ENCODE peak calls at places on chromosomes 1 and 21, in five cellular contexts. One of them, this sample, is unnamed.

GRCh38 chr1:8873001-8873400 is 5.5 kb downstream of the ENO1 start:
- DNase-seq in HCT116: no peak
- DNase-seq in H9: no peak
- DNase-seq in uterus: no peak
- DNase-seq in body of pancreas: no peak
- DNase-seq in this sample: no peak

GRCh38 chr1:169914534-169914933 is 20.8 kb upstream of the SCYL3 start:
- DNase-seq in body of pancreas: no peak
- DNase-seq in H9: no peak
- DNase-seq in HCT116: no peak
- DNase-seq in uterus: no peak
- DNase-seq in this sample: no peak

GRCh38 chr1:156949127-156949526 is 28.7 kb downstream of the LRRC71 start:
- DNase-seq in uterus: no peak
- DNase-seq in HCT116: no peak
- DNase-seq in body of pancreas: no peak
- DNase-seq in H9: no peak
- DNase-seq in this sample: no peak

GRCh38 chr1:106753069-106753468 is 303.4 kb upstream of the PRMT6 start:
- DNase-seq in body of pancreas: no peak
- DNase-seq in HCT116: no peak
- DNase-seq in H9: no peak
- DNase-seq in uterus: no peak
- DNase-seq in this sample: no peak

GRCh38 chr1:106962591-106962990 is 93.9 kb upstream of the PRMT6 start:
- DNase-seq in HCT116: no peak
- DNase-seq in body of pancreas: no peak
- DNase-seq in uterus: no peak
- DNase-seq in H9: no peak
- DNase-seq in this sample: no peak

GRCh38 chr1:3501856-3502665 is 47.6 kb downstream of the ARHGEF16 start:
- DNase-seq in HCT116: no peak
- DNase-seq in body of pancreas: peak; percentile 29
- DNase-seq in uterus: no peak
- DNase-seq in H9: peak; percentile 90
- DNase-seq in this sample: peak; percentile 51

GRCh38 chr21:38350681-38351080 is 93.9 kb downstream of the KCNJ15 start:
- DNase-seq in body of pancreas: peak; percentile 26
- DNase-seq in HCT116: no peak
- DNase-seq in H9: no peak
- DNase-seq in uterus: no peak
- DNase-seq in this sample: no peak

GRCh38 chr1:5312299-5312686 is 657.9 kb downstream of the AJAP1 start:
- DNase-seq in body of pancreas: no peak
- DNase-seq in uterus: no peak
- DNase-seq in H9: no peak
- DNase-seq in HCT116: no peak
- DNase-seq in this sample: no peak

GRCh38 chr1:93703649-93704048 is 22.0 kb upstream of the BCAR3 start:
- DNase-seq in uterus: no peak
- DNase-seq in HCT116: no peak
- DNase-seq in body of pancreas: no peak
- DNase-seq in H9: no peak
- DNase-seq in this sample: no peak

GRCh38 chr1:156591432-156592157 is at the start of gene NAXE:
- DNase-seq in H9: peak; percentile 81
- DNase-seq in uterus: peak; percentile 73
- DNase-seq in body of pancreas: peak; percentile 71
- DNase-seq in HCT116: no peak
- DNase-seq in this sample: peak; percentile 70

GRCh38 chr1:165902565-165902964 is 75.2 kb downstream of the UCK2 start:
- DNase-seq in uterus: no peak
- DNase-seq in H9: no peak
- DNase-seq in body of pancreas: no peak
- DNase-seq in HCT116: no peak
- DNase-seq in this sample: no peak

GRCh38 chr1:119188926-119189325 is 48.5 kb upstream of the WARS2 start:
- DNase-seq in HCT116: no peak
- DNase-seq in body of pancreas: no peak
- DNase-seq in uterus: no peak
- DNase-seq in H9: no peak
- DNase-seq in this sample: no peak

GRCh38 chr1:208565761-208566440 is 321.7 kb upstream of the PLXNA2 start:
- DNase-seq in body of pancreas: no peak
- DNase-seq in HCT116: no peak
- DNase-seq in uterus: no peak
- DNase-seq in H9: no peak
- DNase-seq in this sample: no peak

GRCh38 chr1:3905266-3905952 is 5.3 kb upstream of the C1orf174 start:
- DNase-seq in uterus: no peak
- DNase-seq in HCT116: no peak
- DNase-seq in body of pancreas: no peak
- DNase-seq in H9: no peak
- DNase-seq in this sample: no peak

GRCh38 chr21:35868005-35868868 is 192.1 kb downstream of the SETD4 start:
- DNase-seq in HCT116: no peak
- DNase-seq in uterus: no peak
- DNase-seq in body of pancreas: peak; percentile 16
- DNase-seq in H9: no peak
- DNase-seq in this sample: no peak

GRCh38 chr1:15836772-15837669 is 10.5 kb upstream of the SPEN start:
- DNase-seq in H9: peak; percentile 59
- DNase-seq in uterus: peak; percentile 32
- DNase-seq in HCT116: no peak
- DNase-seq in body of pancreas: peak; percentile 51
- DNase-seq in this sample: peak; percentile 31

GRCh38 chr1:23588749-23589505 is 29.6 kb upstream of the ID3 start:
- DNase-seq in H9: no peak
- DNase-seq in HCT116: no peak
- DNase-seq in body of pancreas: no peak
- DNase-seq in uterus: no peak
- DNase-seq in this sample: no peak

GRCh38 chr1:56424744-56425493 is 154.4 kb downstream of the PLPP3 start:
- DNase-seq in H9: no peak
- DNase-seq in body of pancreas: peak; percentile 60
- DNase-seq in HCT116: peak; percentile 36
- DNase-seq in uterus: peak; percentile 24
- DNase-seq in this sample: no peak

GRCh38 chr1:59481915-59482505 is 185.1 kb downstream of the FGGY start:
- DNase-seq in HCT116: no peak
- DNase-seq in H9: no peak
- DNase-seq in uterus: no peak
- DNase-seq in body of pancreas: no peak
- DNase-seq in this sample: no peak

GRCh38 chr1:210653771-210654170 is 325.1 kb downstream of the HHAT start:
- DNase-seq in uterus: no peak
- DNase-seq in HCT116: peak; percentile 7
- DNase-seq in body of pancreas: no peak
- DNase-seq in H9: no peak
- DNase-seq in this sample: no peak

GRCh38 chr1:46719689-46720088 is 775 bp upstream of the EFCAB14 start:
- DNase-seq in H9: peak; percentile 29
- DNase-seq in HCT116: no peak
- DNase-seq in uterus: no peak
- DNase-seq in body of pancreas: peak; percentile 47
- DNase-seq in this sample: peak; percentile 31

GRCh38 chr1:11721301-11721700 is 14.6 kb upstream of the AGTRAP start:
- DNase-seq in H9: peak; percentile 20
- DNase-seq in body of pancreas: no peak
- DNase-seq in uterus: no peak
- DNase-seq in HCT116: no peak
- DNase-seq in this sample: no peak

GRCh38 chr1:214551052-214551435 is 358 bp downstream of the PTPN14 start:
- DNase-seq in H9: no peak
- DNase-seq in HCT116: no peak
- DNase-seq in uterus: peak; percentile 63
- DNase-seq in body of pancreas: peak; percentile 47
- DNase-seq in this sample: no peak

GRCh38 chr1:223776075-223776814 is 63.9 kb downstream of the CAPN2 start:
- DNase-seq in uterus: no peak
- DNase-seq in HCT116: peak; percentile 38
- DNase-seq in H9: no peak
- DNase-seq in body of pancreas: peak; percentile 14
- DNase-seq in this sample: peak; percentile 58

GRCh38 chr1:145927916-145928647 is 798 bp upstream of the RBM8A start:
- DNase-seq in body of pancreas: no peak
- DNase-seq in uterus: no peak
- DNase-seq in HCT116: no peak
- DNase-seq in H9: no peak
- DNase-seq in this sample: no peak

GRCh38 chr1:5764464-5764863 is 227.8 kb downstream of the NPHP4 start:
- DNase-seq in body of pancreas: no peak
- DNase-seq in HCT116: no peak
- DNase-seq in uterus: no peak
- DNase-seq in H9: no peak
- DNase-seq in this sample: no peak

GRCh38 chr1:162075862-162076261 is 6.4 kb downstream of the NOS1AP start:
- DNase-seq in H9: no peak
- DNase-seq in HCT116: peak; percentile 59
- DNase-seq in body of pancreas: no peak
- DNase-seq in uterus: no peak
- DNase-seq in this sample: no peak

GRCh38 chr1:161198877-161199431 is at the start of gene ADAMTS4:
- DNase-seq in body of pancreas: peak; percentile 58
- DNase-seq in uterus: peak; percentile 83
- DNase-seq in HCT116: no peak
- DNase-seq in H9: peak; percentile 82
- DNase-seq in this sample: no peak

GRCh38 chr1:16077430-16078245 is 4.2 kb upstream of the FAM131C start:
- DNase-seq in HCT116: no peak
- DNase-seq in uterus: no peak
- DNase-seq in H9: no peak
- DNase-seq in body of pancreas: no peak
- DNase-seq in this sample: no peak

GRCh38 chr1:3136532-3136931 is 67.5 kb downstream of the PRDM16 start:
- DNase-seq in HCT116: no peak
- DNase-seq in body of pancreas: no peak
- DNase-seq in H9: no peak
- DNase-seq in uterus: no peak
- DNase-seq in this sample: no peak

GRCh38 chr1:109885589-109885988 is 25.1 kb upstream of the CSF1 start:
- DNase-seq in HCT116: no peak
- DNase-seq in H9: no peak
- DNase-seq in uterus: no peak
- DNase-seq in body of pancreas: no peak
- DNase-seq in this sample: no peak

GRCh38 chr1:37606481-37607263 is 10.9 kb upstream of the GNL2 start:
- DNase-seq in body of pancreas: no peak
- DNase-seq in HCT116: no peak
- DNase-seq in uterus: peak; percentile 60
- DNase-seq in H9: no peak
- DNase-seq in this sample: no peak
- H3K27me3 ChIP-seq in body of pancreas: peaks cover 7% of the 10 kb centered on the region
- H3K27me3 ChIP-seq in HCT116: peaks cover 46% of the 10 kb centered on the region
- H3K27me3 ChIP-seq in uterus: no peaks in the 10 kb centered on the region
- H3K27me3 ChIP-seq in H9: peaks cover 3% of the 10 kb centered on the region
- H3K27me3 ChIP-seq in this sample: no peaks in the 10 kb centered on the region

GRCh38 chr1:213067366-213067765 is 16.3 kb downstream of the RPS6KC1 start:
- DNase-seq in HCT116: no peak
- DNase-seq in body of pancreas: no peak
- DNase-seq in uterus: no peak
- DNase-seq in H9: no peak
- DNase-seq in this sample: no peak

GRCh38 chr1:213066363-213066762 is 15.3 kb downstream of the RPS6KC1 start:
- DNase-seq in HCT116: no peak
- DNase-seq in H9: no peak
- DNase-seq in body of pancreas: no peak
- DNase-seq in uterus: no peak
- DNase-seq in this sample: no peak

GRCh38 chr1:213075725-213076124 is 24.7 kb downstream of the RPS6KC1 start:
- DNase-seq in HCT116: no peak
- DNase-seq in H9: no peak
- DNase-seq in body of pancreas: no peak
- DNase-seq in uterus: no peak
- DNase-seq in this sample: no peak

GRCh38 chr1:213065800-213066199 is 14.8 kb downstream of the RPS6KC1 start:
- DNase-seq in body of pancreas: no peak
- DNase-seq in HCT116: no peak
- DNase-seq in H9: no peak
- DNase-seq in uterus: no peak
- DNase-seq in this sample: no peak

GRCh38 chr1:213070399-213070798 is 19.4 kb downstream of the RPS6KC1 start:
- DNase-seq in HCT116: no peak
- DNase-seq in uterus: no peak
- DNase-seq in H9: no peak
- DNase-seq in body of pancreas: peak; percentile 37
- DNase-seq in this sample: no peak
- TF ChIP-seq CTCF in HCT116: peak; percentile 18
- TF ChIP-seq CTCF in uterus: no peak
- TF ChIP-seq CTCF in H9: peak; percentile 8
- TF ChIP-seq CTCF in body of pancreas: no peak
- TF ChIP-seq CTCF in this sample: no peak

DNA sequence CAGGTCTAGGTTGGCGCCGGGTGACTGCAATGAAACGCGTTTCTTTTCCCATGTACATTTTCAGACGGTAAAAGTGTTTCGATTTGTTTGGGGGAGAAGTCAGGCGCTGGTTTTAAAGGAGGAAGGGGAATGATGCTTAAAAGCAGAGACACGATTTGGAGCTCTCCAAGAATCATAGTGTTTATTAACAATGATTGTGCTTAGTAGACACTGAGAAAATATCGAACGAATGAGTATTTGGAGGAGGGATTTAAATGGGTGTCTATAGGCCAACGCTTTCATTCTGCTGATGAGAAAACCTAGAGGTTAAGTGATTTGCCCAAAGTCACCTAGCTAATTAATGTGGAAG is 36.9 kb upstream of the JAK1 start:
- DNase-seq in body of pancreas: no peak
- DNase-seq in H9: no peak
- DNase-seq in HCT116: no peak
- DNase-seq in uterus: no peak
- DNase-seq in this sample: no peak
- H3K27me3 ChIP-seq in body of pancreas: no peaks in the 10 kb centered on the region
- H3K27me3 ChIP-seq in H9: peaks cover 22% of the 10 kb centered on the region
- H3K27me3 ChIP-seq in HCT116: no peaks in the 10 kb centered on the region
- H3K27me3 ChIP-seq in uterus: no peaks in the 10 kb centered on the region
- H3K27me3 ChIP-seq in this sample: no peaks in the 10 kb centered on the region

GRCh38 chr1:203644191-203644590 is 17.6 kb downstream of the ATP2B4 start:
- DNase-seq in HCT116: no peak
- DNase-seq in body of pancreas: no peak
- DNase-seq in uterus: no peak
- DNase-seq in H9: no peak
- DNase-seq in this sample: no peak

GRCh38 chr1:203645996-203646395 is 19.4 kb downstream of the ATP2B4 start:
- DNase-seq in H9: no peak
- DNase-seq in body of pancreas: no peak
- DNase-seq in uterus: no peak
- DNase-seq in HCT116: no peak
- DNase-seq in this sample: no peak

GRCh38 chr1:203644661-203645510 is 18.3 kb downstream of the ATP2B4 start:
- DNase-seq in body of pancreas: no peak
- DNase-seq in uterus: no peak
- DNase-seq in HCT116: no peak
- DNase-seq in H9: no peak
- DNase-seq in this sample: no peak

GRCh38 chr1:203640723-203641523 is 14.3 kb downstream of the ATP2B4 start:
- DNase-seq in H9: no peak
- DNase-seq in uterus: no peak
- DNase-seq in body of pancreas: no peak
- DNase-seq in HCT116: no peak
- DNase-seq in this sample: no peak

GRCh38 chr1:203643213-203644045 is 16.8 kb downstream of the ATP2B4 start:
- DNase-seq in uterus: no peak
- DNase-seq in H9: no peak
- DNase-seq in HCT116: no peak
- DNase-seq in body of pancreas: no peak
- DNase-seq in this sample: no peak
- TF ChIP-seq CTCF in uterus: no peak
- TF ChIP-seq CTCF in H9: no peak
- TF ChIP-seq CTCF in HCT116: no peak
- TF ChIP-seq CTCF in body of pancreas: no peak
- TF ChIP-seq CTCF in this sample: no peak